ENCODE peak calls at places on chromosomes 12 and 14, in seven cellular contexts. S is CD4-positive, alpha-beta T cell; K is A549; J is IMR-90; A is transverse colon; Y is heart left ventricle; C is small intestine. X is an unnamed sample.

GRCh38 chr14:77660754-77661153 is 44.3 kb upstream of the SPTLC2 start:
- DNase-seq in J (no peak), S (no peak), K (no peak), Y (no peak), A (no peak), C (no peak), X (no peak)

GRCh38 chr12:79983492-79983891 is 48.6 kb upstream of the PPP1R12A start:
- DNase-seq in K (no peak), S (no peak), C (no peak), A (no peak), J (peak), Y (no peak), X (peak)

GRCh38 chr14:23514009-23514962 is 37.3 kb downstream of the ZFHX2 start:
- DNase-seq in K (no peak), J (no peak), C (no peak), Y (no peak), A (no peak), S (no peak), X (no peak)

GRCh38 chr12:67069451-67070306 is 199.5 kb upstream of the CAND1 start:
- DNase-seq in K (peak), Y (no peak), A (peak), J (no peak), S (peak), C (peak), X (no peak)

GRCh38 chr12:132596016-132596415 is 14.4 kb downstream of the LRCOL1 start:
- DNase-seq in K (no peak), C (no peak), S (no peak), A (no peak), J (peak), Y (no peak), X (no peak)

GRCh38 chr12:49358548-49359141 is 8.6 kb upstream of the SPATS2 start:
- DNase-seq in K (peak), J (peak), S (no peak), C (peak), A (peak), Y (no peak), X (no peak)

GRCh38 chr12:93041416-93041815 is 112.3 kb upstream of the EEA1 start:
- DNase-seq in S (no peak), Y (no peak), J (no peak), C (no peak), A (no peak), K (no peak), X (no peak)

GRCh38 chr12:67916266-67916970 is 72.8 kb upstream of the IFNG-AS1 start:
- DNase-seq in Y (no peak), C (no peak), K (no peak), J (peak), S (no peak), A (no peak), X (no peak)

GRCh38 chr12:27869567-27869966 is 89.5 kb upstream of the MANSC4 start:
- DNase-seq in A (no peak), S (no peak), K (no peak), C (no peak), Y (peak), J (no peak), X (no peak)

GRCh38 chr14:60133487-60133886 is 31.7 kb downstream of the DHRS7 start:
- DNase-seq in J (peak), C (no peak), Y (no peak), A (no peak), S (no peak), K (no peak), X (no peak)

GRCh38 chr12:4143909-4144308 is 129.7 kb upstream of the CCND2 start:
- DNase-seq in S (peak), A (no peak), C (no peak), Y (no peak), J (no peak), K (no peak), X (no peak)

GRCh38 chr12:42477931-42478330 is 111.6 kb downstream of the PRICKLE1 start:
- DNase-seq in S (no peak), C (no peak), A (no peak), K (no peak), Y (no peak), J (peak), X (no peak)

GRCh38 chr12:48818831-48819590 is 715 bp downstream of the CACNB3 start:
- DNase-seq in C (no peak), S (no peak), Y (no peak), K (no peak), J (no peak), A (peak), X (no peak)

GRCh38 chr12:78060186-78060585 is 229.5 kb downstream of the NAV3 start:
- DNase-seq in Y (no peak), J (peak), K (no peak), C (no peak), S (no peak), A (no peak), X (no peak)

GRCh38 chr14:34770901-34771300 is 56.5 kb upstream of the CFL2 start:
- DNase-seq in Y (no peak), S (no peak), K (no peak), C (no peak), A (no peak), J (no peak), X (no peak)

GRCh38 chr12:79897617-79898016 is 37.3 kb downstream of the PPP1R12A start:
- DNase-seq in Y (no peak), C (no peak), S (no peak), A (no peak), J (peak), K (no peak), X (peak)

GRCh38 chr12:71551529-71551928 is 111.9 kb downstream of the LGR5 start:
- DNase-seq in C (no peak), A (no peak), S (no peak), J (peak), Y (no peak), K (no peak), X (no peak)

GRCh38 chr14:65478596-65478995 is 66.1 kb downstream of the FUT8 start:
- DNase-seq in Y (no peak), S (no peak), A (no peak), C (peak), J (peak), K (no peak), X (peak)

GRCh38 chr14:78863143-78863542 is 693.0 kb downstream of the NRXN3 start:
- DNase-seq in Y (no peak), A (no peak), J (peak), K (no peak), S (no peak), C (no peak), X (peak)

GRCh38 chr12:93002278-93003054 is 73.4 kb upstream of the EEA1 start:
- DNase-seq in J (peak), S (no peak), A (no peak), K (no peak), Y (no peak), C (no peak), X (no peak)

GRCh38 chr12:84046869-84047268 is 865.7 kb downstream of the SLC6A15 start:
- DNase-seq in Y (no peak), S (no peak), K (no peak), A (no peak), J (no peak), C (no peak), X (no peak)

GRCh38 chr12:608413-608812 is 54.8 kb downstream of the NINJ2 start:
- DNase-seq in Y (no peak), J (no peak), K (no peak), C (no peak), A (no peak), S (no peak), X (no peak)

GRCh38 chr12:21476949-21477348 is 24.5 kb downstream of the RECQL start:
- DNase-seq in S (no peak), Y (no peak), A (no peak), C (no peak), J (peak), K (no peak), X (peak)

GRCh38 chr14:59187802-59188460 is 536 bp upstream of the DAAM1 start:
- DNase-seq in Y (peak), S (peak), C (no peak), J (no peak), A (peak), K (peak), X (peak)

GRCh38 chr12:47938093-47938492 is 25.3 kb upstream of the TMEM106C start:
- DNase-seq in S (no peak), J (peak), K (no peak), Y (no peak), A (no peak), C (no peak), X (no peak)

GRCh38 chr12:92593734-92594402 is 108.9 kb upstream of the PLEKHG7 start:
- DNase-seq in S (peak), C (peak), K (peak), A (peak), Y (peak), J (peak), X (peak)

GRCh38 chr14:83255015-83255726 is 1721.5 kb upstream of the SEL1L start:
- DNase-seq in Y (no peak), S (no peak), C (no peak), J (peak), A (no peak), K (no peak), X (no peak)

GRCh38 chr14:100536721-100537700 is 50.2 kb downstream of the BEGAIN start:
- DNase-seq in J (no peak), Y (peak), S (no peak), K (no peak), C (no peak), A (peak), X (no peak)

GRCh38 chr12:52005903-52006703 is 643 bp upstream of the TAMALIN start:
- DNase-seq in Y (peak), J (no peak), A (peak), S (no peak), C (peak), K (no peak), X (no peak)

GRCh38 chr14:85527006-85527405 is 2.9 kb upstream of the FLRT2 start:
- DNase-seq in S (no peak), C (no peak), K (no peak), A (no peak), Y (no peak), J (peak), X (no peak)

GRCh38 chr12:124490584-124491305 is 76.7 kb downstream of the NCOR2 start:
- DNase-seq in C (peak), S (no peak), A (peak), K (no peak), J (no peak), Y (peak), X (no peak)

GRCh38 chr12:11664101-11664500 is 14.6 kb downstream of the ETV6 start:
- DNase-seq in C (no peak), J (no peak), S (no peak), K (no peak), Y (no peak), A (no peak), X (no peak)

DNA sequence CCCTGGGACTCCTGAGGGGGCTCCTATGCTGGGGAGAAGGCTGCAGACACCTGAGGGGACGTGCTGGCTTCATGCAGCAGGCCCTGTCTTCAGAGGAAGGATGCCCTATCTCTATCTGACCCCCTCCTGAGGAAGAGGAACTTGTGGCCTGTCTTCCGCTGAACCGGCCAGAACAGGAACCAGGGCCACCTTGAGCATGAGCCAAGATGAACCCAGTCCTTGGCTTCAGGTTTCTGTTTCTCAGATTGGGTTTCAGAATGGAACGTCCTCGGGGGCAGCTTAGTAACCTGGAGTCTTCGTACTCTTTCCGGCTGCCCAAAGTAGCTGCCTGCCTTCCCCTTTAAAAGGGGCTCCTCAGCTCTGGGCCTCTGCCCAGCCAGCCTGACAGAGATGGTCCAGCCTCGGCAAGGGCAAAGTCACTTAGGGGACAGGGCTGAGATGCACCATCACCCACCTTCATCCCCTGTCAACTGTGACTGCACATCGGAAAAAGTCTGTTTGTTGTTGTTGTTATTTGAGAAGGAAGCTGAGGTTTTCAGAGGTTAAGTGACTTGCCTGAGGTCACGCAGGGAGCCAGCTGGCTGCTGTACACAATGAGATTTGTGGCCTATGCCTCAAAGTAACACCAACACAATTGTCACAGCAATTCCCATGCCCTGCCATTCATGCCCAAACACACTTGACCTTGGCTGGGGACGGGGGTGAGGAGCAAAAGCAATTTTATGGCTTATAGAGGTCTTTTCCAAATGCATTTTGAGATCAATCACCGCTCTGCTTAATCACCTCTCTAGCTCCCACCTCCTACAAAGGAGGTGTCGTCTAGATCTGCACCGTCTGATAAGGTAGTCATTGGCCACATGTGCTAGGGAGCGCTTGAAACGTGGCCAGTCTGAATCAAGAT is 13.4 kb downstream of the ASB2 start:
- DNase-seq in A (peak), Y (no peak), S (peak), J (peak), C (peak), K (no peak), X (no peak)
- H3K27ac ChIP-seq in A (peak), Y (peak), S (peak), J (no peak), C (peak), K (peak), X (no peak)

DNA sequence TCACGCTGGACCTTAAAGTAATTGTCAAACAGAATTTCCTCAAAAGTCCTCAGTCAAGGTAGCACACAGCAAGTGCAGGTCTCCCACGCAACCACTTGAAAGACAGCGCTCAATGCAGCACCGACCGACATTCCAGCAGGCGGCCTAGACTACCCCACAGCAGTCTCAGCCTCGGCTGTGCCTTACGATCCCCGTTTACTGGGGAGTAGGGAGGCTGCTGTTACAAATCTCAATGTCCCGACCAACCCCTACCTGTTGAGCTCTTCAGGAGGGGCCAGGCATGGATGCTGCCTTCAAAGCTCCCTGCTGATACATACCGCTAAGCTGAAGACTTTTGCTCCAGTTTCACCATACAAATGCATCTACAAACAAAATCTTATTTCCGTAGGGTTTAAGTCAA is 21.8 kb downstream of the VPS37B start:
- DNase-seq in K (no peak), Y (no peak), A (no peak), C (no peak), J (no peak), S (peak), X (no peak)
- H3K27ac ChIP-seq in K (no peak), Y (no peak), A (peak), C (peak), J (no peak), S (no peak), X (peak)

GRCh38 chr14:73208390-73208789 is 28.9 kb upstream of the PAPLN start:
- DNase-seq in Y (no peak), S (no peak), A (no peak), K (no peak), C (no peak), J (no peak), X (no peak)
- H3K27ac ChIP-seq in Y (no peak), S (no peak), A (no peak), K (no peak), C (no peak), J (no peak), X (peak)

GRCh38 chr14:64193821-64194220 is 100.3 kb downstream of the ESR2 start:
- DNase-seq in C (no peak), Y (no peak), S (no peak), K (no peak), J (no peak), A (no peak), X (no peak)
- H3K27ac ChIP-seq in C (no peak), Y (peak), S (no peak), K (peak), J (no peak), A (no peak), X (no peak)

DNA sequence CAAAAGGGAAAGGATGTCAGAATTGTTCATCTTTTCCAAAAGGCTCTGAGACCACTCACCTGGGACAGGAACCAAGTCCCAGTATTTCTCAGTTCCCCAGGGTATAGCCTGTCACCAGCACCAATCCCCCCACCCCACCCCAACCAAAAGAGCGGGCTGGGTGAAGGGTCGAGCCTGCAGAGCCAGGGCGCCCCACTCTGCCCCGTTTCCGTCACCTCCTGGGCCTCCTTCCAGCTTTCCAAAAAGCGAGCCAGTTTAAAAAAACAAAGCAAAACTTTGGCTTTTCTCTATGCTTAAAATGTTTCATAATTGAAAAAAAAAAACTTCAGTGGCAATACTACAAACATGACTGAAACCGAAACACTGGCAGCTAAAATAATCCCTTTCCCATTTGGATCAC is 7.6 kb downstream of the CAMKK2 start:
- DNase-seq in J (no peak), C (no peak), K (no peak), S (no peak), A (no peak), Y (peak), X (no peak)
- H3K27ac ChIP-seq in J (no peak), C (peak), K (no peak), S (no peak), A (no peak), Y (peak), X (no peak)

DNA sequence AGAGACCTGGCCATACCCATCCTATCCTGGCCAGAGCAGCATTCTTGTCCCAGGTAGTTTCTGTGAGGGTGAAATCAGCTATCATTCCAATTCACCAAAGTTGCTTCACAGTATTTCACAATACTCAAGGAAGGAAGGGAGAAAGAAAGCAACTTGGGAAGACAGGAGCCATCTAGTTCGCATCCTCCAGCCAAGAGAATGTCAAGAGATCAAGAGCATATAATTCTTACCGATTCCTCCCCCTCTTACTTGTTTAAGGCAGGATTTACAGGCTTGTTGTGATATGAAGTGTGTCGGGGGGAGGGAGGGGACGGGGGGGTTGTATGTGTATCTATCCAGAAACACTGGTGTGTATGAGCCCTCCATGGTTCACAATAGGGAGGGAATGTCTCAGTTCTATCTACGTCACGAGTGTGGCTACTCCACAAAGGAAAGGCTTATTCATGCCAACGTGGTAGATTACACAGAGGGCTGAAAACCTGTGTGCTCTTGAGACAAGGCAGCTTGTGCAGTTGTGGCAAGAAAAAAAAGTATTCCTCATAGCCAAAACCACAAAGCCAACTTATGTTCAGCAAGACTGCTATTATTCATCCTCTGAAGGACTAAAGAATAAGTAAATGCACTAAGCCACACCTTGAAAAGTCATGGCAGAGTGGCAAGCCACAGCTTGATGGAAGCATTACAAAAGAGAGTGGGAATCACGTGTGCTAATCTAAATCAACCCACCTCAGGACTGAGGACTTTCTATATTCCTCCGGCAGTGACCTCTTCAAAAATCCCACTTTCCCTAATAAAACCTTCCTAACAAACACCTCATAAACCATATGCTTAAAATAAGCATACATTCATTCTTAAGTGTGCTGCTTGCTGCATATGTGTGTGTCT is 35.0 kb downstream of the CORO1C start:
- DNase-seq in K (no peak), J (peak), Y (no peak), S (no peak), C (no peak), A (no peak), X (peak)
- H3K27ac ChIP-seq in K (peak), J (peak), Y (peak), S (no peak), C (peak), A (peak), X (peak)

GRCh38 chr12:69471667-69472385 is 1.6 kb downstream of the FRS2 start:
- DNase-seq in A (no peak), C (no peak), J (peak), Y (no peak), K (no peak), S (no peak), X (no peak)

GRCh38 chr12:69473229-69473628 is 3.0 kb downstream of the FRS2 start:
- DNase-seq in K (no peak), S (no peak), J (no peak), Y (no peak), C (no peak), A (no peak), X (no peak)

GRCh38 chr12:69479675-69480074 is 9.5 kb downstream of the FRS2 start:
- DNase-seq in J (no peak), C (no peak), S (no peak), A (no peak), Y (no peak), K (no peak), X (no peak)

GRCh38 chr12:69476276-69477017 is 6.3 kb downstream of the FRS2 start:
- DNase-seq in J (no peak), K (no peak), C (no peak), S (no peak), A (no peak), Y (no peak), X (no peak)

GRCh38 chr12:69475237-69475984 is 5.2 kb downstream of the FRS2 start:
- DNase-seq in Y (no peak), S (no peak), J (peak), K (no peak), A (no peak), C (no peak), X (no peak)
- H3K27ac ChIP-seq in Y (peak), S (no peak), J (peak), K (peak), A (peak), C (peak), X (no peak)

GRCh38 chr14:99377951-99378350 is 102.7 kb downstream of the SETD3 start:
- DNase-seq in Y (no peak), K (no peak), A (no peak), J (no peak), C (no peak), S (no peak), X (no peak)
- H3K27ac ChIP-seq in Y (no peak), K (peak), A (no peak), J (no peak), C (no peak), S (no peak), X (peak)

GRCh38 chr14:88385212-88386101 is at the start of gene SPATA7:
- DNase-seq in J (peak), A (peak), Y (peak), S (peak), C (peak), K (peak), X (peak)
- H3K27ac ChIP-seq in J (peak), A (peak), Y (peak), S (peak), C (peak), K (peak), X (peak)

X was measured in RWPE1.